ENCODE peak calls at places on chromosomes 1 and 21, in five cellular contexts. C is transverse colon; K is coronary artery; W is CD8-positive, alpha-beta T cell; Q is endothelial cell. R is an unnamed sample.

GRCh38 chr1:240242601-240243144 is 151.0 kb downstream of the FMN2 start:
- DNase-seq in C (no peak), K (no peak), W (no peak), Q (no peak), R (peak)

GRCh38 chr1:9149837-9150581 is 21.1 kb upstream of the GPR157 start:
- DNase-seq in C (no peak), K (no peak), W (no peak), Q (no peak), R (no peak)

GRCh38 chr1:116825735-116826438 is 71.7 kb downstream of the CD2 start:
- DNase-seq in C (peak), K (no peak), W (no peak), Q (no peak), R (no peak)

GRCh38 chr21:44456207-44456914 is 1.1 kb downstream of the LRRC3 start:
- DNase-seq in C (no peak), K (no peak), W (no peak), Q (no peak), R (no peak)

GRCh38 chr1:145879775-145880174 is 5.9 kb downstream of the ANKRD35 start:
- DNase-seq in C (no peak), K (no peak), W (no peak), Q (no peak), R (no peak)

GRCh38 chr1:184387069-184387870 is 441 bp downstream of the C1orf21 start:
- DNase-seq in C (peak), K (no peak), W (peak), Q (peak), R (no peak)

GRCh38 chr1:187691439-187691838 is 862.7 kb downstream of the PLA2G4A start:
- DNase-seq in C (no peak), K (no peak), W (no peak), Q (no peak), R (peak)

GRCh38 chr21:35217504-35218060 is 168.5 kb upstream of the RUNX1 start:
- DNase-seq in C (no peak), K (no peak), W (no peak), Q (no peak), R (peak)

GRCh38 chr1:230057681-230058565 is 9.1 kb upstream of the GALNT2 start:
- DNase-seq in C (no peak), K (no peak), W (no peak), Q (no peak), R (no peak)

GRCh38 chr1:229237320-229237719 is 33.6 kb upstream of the RAB4A start:
- DNase-seq in C (no peak), K (no peak), W (no peak), Q (no peak), R (no peak)

GRCh38 chr1:203913045-203913444 is 51.6 kb downstream of the SNRPE start:
- DNase-seq in C (no peak), K (no peak), W (no peak), Q (no peak), R (no peak)

GRCh38 chr1:232274236-232274855 is 355.6 kb downstream of the SIPA1L2 start:
- DNase-seq in C (no peak), K (no peak), W (no peak), Q (no peak), R (no peak)

GRCh38 chr1:53710584-53710983 is 28.4 kb downstream of the GLIS1 start:
- DNase-seq in C (no peak), K (no peak), W (no peak), Q (no peak), R (no peak)

GRCh38 chr1:223331929-223332328 is 32.0 kb downstream of the SUSD4 start:
- DNase-seq in C (no peak), K (no peak), W (no peak), Q (no peak), R (peak)

GRCh38 chr1:42340093-42340492 is 5.1 kb upstream of the FOXJ3 start:
- DNase-seq in C (peak), K (no peak), W (no peak), Q (no peak), R (peak)

GRCh38 chr1:231161711-231162299 is at the start of gene TRIM67:
- DNase-seq in C (no peak), K (no peak), W (no peak), Q (peak), R (no peak)

GRCh38 chr1:151854658-151855057 is 1.1 kb upstream of the THEM5 start:
- DNase-seq in C (no peak), K (no peak), W (no peak), Q (no peak), R (no peak)

DNA sequence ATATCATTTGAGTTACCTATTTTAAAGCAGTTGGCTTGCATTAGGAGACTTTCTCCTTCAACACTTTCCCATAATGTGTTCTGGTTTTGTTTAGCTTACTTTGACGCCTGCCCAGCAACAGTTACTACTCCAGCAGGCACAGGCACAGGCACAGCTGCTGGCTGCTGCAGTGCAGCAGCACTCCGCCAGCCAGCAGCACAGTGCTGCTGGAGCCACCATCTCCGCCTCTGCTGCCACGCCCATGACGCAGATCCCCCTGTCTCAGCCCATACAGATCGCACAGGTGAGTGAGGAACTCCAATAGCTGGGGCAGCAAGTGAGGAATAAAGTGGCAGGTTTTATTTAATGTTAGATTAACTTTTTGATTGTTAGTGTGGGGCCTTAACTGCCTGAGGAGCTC is 144.3 kb downstream of the CD247 start:
- DNase-seq in C (no peak), K (no peak), W (no peak), Q (no peak), R (no peak)
- TF ChIP-seq CTCF in C (no peak), K (no peak), W (no peak), Q (no peak), R (no peak)

GRCh38 chr1:39133340-39133684 is 71.2 kb upstream of the MACF1 start:
- DNase-seq in C (no peak), K (no peak), W (no peak), Q (no peak), R (no peak)
- TF ChIP-seq CTCF in C (no peak), K (no peak), W (no peak), Q (no peak), R (no peak)

GRCh38 chr1:97017895-97018294 is 296.3 kb downstream of the PTBP2 start:
- DNase-seq in C (no peak), K (no peak), W (no peak), Q (no peak), R (no peak)
- TF ChIP-seq CTCF in C (no peak), K (no peak), W (no peak), Q (no peak), R (no peak)

DNA sequence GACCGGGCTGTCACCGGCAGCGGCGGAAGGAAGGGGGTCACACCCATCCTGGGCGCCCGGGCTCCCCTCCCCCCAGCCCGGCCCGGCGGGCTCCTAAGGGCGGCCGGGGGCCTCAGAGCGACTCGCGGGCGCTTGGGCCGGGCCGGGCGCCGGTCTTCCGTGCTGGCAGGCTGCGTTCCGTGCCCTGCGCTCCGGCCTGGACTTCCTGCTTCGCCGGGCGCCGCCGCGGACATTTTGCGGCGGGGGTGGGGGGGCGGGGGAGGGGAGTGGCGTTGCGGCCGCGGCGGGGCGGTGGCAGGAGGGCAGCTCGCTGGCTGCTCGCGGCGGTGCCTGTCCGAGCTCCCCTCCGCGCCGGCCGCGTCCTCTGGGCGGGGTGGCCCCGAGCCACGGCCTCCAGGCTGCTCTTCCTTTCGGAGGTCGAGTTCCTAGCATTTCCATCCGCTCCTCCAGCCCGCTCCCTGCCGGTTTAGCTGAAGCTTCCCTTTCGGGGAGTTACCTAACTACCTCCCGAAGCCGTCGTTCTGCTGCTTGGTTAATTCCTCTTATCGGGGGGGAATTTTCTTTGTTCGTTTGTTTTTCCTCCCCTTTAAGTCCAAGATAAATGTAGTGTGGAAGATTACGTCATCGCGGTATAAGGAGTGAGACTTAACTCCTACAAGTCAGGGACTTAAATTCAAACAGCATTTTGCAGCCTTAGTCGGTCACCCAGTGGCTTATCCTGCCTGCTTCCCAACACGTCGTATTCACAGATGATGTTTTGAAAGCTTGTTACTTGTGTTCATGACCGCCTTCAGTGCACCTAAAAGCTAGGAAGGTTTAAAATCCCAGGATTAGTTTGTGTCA is 730 bp downstream of the CDC42 start:
- DNase-seq in C (peak), K (peak), W (peak), Q (peak), R (no peak)
- TF ChIP-seq CTCF in C (no peak), K (no peak), W (no peak), Q (no peak), R (no peak)

GRCh38 chr1:40862008-40862863 is at the start of gene CITED4:
- DNase-seq in C (peak), K (peak), W (peak), Q (peak), R (peak)
- TF ChIP-seq CTCF in C (peak), K (no peak), W (no peak), Q (no peak), R (no peak)

GRCh38 chr1:10637400-10637799 is 159.0 kb downstream of the CASZ1 start:
- DNase-seq in C (no peak), K (no peak), W (no peak), Q (no peak), R (no peak)

GRCh38 chr1:10635992-10636391 is 160.5 kb downstream of the CASZ1 start:
- DNase-seq in C (no peak), K (no peak), W (no peak), Q (no peak), R (peak)

GRCh38 chr1:10638559-10639300 is 157.7 kb downstream of the CASZ1 start:
- DNase-seq in C (no peak), K (no peak), W (no peak), Q (no peak), R (no peak)

GRCh38 chr1:10639301-10640078 is 157.0 kb downstream of the CASZ1 start:
- DNase-seq in C (no peak), K (no peak), W (no peak), Q (peak), R (no peak)

GRCh38 chr1:10637833-10638558 is 158.4 kb downstream of the CASZ1 start:
- DNase-seq in C (no peak), K (no peak), W (no peak), Q (no peak), R (no peak)
- TF ChIP-seq CTCF in C (no peak), K (no peak), W (no peak), Q (no peak), R (no peak)

GRCh38 chr21:38156200-38156599 is 100.6 kb upstream of the KCNJ15 start:
- DNase-seq in C (no peak), K (no peak), W (no peak), Q (no peak), R (no peak)

DNA sequence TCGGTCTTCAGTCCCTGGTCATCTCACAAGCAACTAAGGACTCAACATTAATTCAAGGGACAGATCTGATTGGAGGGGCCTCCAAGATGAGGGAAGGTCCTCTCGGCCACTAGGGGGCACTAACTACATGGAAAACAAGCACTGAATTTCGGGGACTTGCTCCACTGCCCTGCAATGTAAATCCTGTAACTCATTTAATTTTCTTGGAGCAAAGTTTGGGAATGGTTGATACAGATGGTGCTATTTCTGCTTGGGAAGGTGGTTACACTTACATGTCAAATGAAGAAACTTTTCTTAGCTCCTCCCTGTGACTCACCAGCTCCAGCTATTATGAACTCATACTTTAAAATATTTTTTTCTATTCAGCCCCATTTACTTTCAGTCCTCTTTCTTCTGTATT is 97.4 kb upstream of the KCNJ15 start:
- DNase-seq in C (peak), K (no peak), W (no peak), Q (peak), R (peak)
- TF ChIP-seq CTCF in C (peak), K (peak), W (peak), Q (peak), R (peak)

GRCh38 chr1:90990779-90991178 is 31.1 kb downstream of the ZNF644 start:
- DNase-seq in C (no peak), K (no peak), W (no peak), Q (no peak), R (no peak)

GRCh38 chr1:90989302-90989701 is 32.5 kb downstream of the ZNF644 start:
- DNase-seq in C (no peak), K (no peak), W (no peak), Q (no peak), R (no peak)

GRCh38 chr1:90989990-90990389 is 31.8 kb downstream of the ZNF644 start:
- DNase-seq in C (no peak), K (no peak), W (no peak), Q (no peak), R (no peak)

GRCh38 chr1:90986954-90987353 is 34.9 kb downstream of the ZNF644 start:
- DNase-seq in C (no peak), K (no peak), W (no peak), Q (no peak), R (no peak)

DNA sequence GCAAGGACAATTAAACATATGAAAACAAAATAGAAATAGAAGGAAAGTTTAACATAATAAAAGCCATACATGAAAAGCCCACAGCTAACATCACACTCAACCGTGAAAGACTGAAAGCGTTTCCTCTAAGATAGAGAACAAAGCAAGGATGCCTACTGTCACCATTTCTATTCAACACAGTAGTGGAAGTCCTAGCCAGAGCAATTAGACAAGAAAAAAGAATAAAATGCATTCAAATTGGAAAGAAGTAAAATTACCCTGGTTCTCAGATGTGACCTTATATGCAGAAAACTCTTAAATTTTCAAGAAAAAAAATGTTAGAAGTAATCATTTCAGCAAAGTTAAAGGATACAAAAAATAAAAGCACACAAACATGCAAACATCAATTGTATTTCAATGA is 34.0 kb downstream of the ZNF644 start:
- DNase-seq in C (no peak), K (no peak), W (no peak), Q (no peak), R (no peak)
- TF ChIP-seq CTCF in C (no peak), K (no peak), W (no peak), Q (no peak), R (no peak)